ENCODE peak calls at places on chromosomes 11 and 22, in eight cellular contexts. One of them, this sample, is unnamed.

GRCh38 chr11:106956887-106957505 is 61.3 kb downstream of the GUCY1A2 start:
- DNase-seq in MCF 10A: no peak
- DNase-seq in AG04450: no peak
- DNase-seq in Caki2: no peak
- DNase-seq in HuH-7.5: no peak
- DNase-seq in epithelial cell of proximal tubule: no peak
- DNase-seq in head of caudate nucleus: no peak
- DNase-seq in astrocyte of the spinal cord: no peak
- DNase-seq in this sample: no peak

GRCh38 chr11:64711138-64711943 is 11.7 kb downstream of the NRXN2 start:
- DNase-seq in Caki2: no peak
- DNase-seq in head of caudate nucleus: no peak
- DNase-seq in HuH-7.5: no peak
- DNase-seq in AG04450: no peak
- DNase-seq in MCF 10A: no peak
- DNase-seq in astrocyte of the spinal cord: no peak
- DNase-seq in epithelial cell of proximal tubule: no peak
- DNase-seq in this sample: no peak

GRCh38 chr22:33513388-33514336 is 406.6 kb downstream of the LARGE1 start:
- DNase-seq in AG04450: no peak
- DNase-seq in head of caudate nucleus: no peak
- DNase-seq in HuH-7.5: no peak
- DNase-seq in Caki2: no peak
- DNase-seq in astrocyte of the spinal cord: no peak
- DNase-seq in MCF 10A: no peak
- DNase-seq in epithelial cell of proximal tubule: no peak
- DNase-seq in this sample: peak; percentile 2

GRCh38 chr11:79160786-79161403 is 279.9 kb downstream of the TENM4 start:
- DNase-seq in HuH-7.5: no peak
- DNase-seq in Caki2: peak; percentile 1
- DNase-seq in MCF 10A: peak; percentile 63
- DNase-seq in AG04450: no peak
- DNase-seq in head of caudate nucleus: peak; percentile 8
- DNase-seq in astrocyte of the spinal cord: peak; percentile 23
- DNase-seq in epithelial cell of proximal tubule: no peak
- DNase-seq in this sample: no peak

GRCh38 chr11:86580535-86580934 is 91.9 kb downstream of the ME3 start:
- DNase-seq in astrocyte of the spinal cord: no peak
- DNase-seq in epithelial cell of proximal tubule: no peak
- DNase-seq in MCF 10A: no peak
- DNase-seq in AG04450: no peak
- DNase-seq in Caki2: no peak
- DNase-seq in head of caudate nucleus: no peak
- DNase-seq in HuH-7.5: no peak
- DNase-seq in this sample: no peak

GRCh38 chr22:28208797-28209196 is 289.7 kb upstream of the PITPNB start:
- DNase-seq in Caki2: no peak
- DNase-seq in epithelial cell of proximal tubule: no peak
- DNase-seq in HuH-7.5: no peak
- DNase-seq in AG04450: no peak
- DNase-seq in MCF 10A: no peak
- DNase-seq in astrocyte of the spinal cord: no peak
- DNase-seq in head of caudate nucleus: no peak
- DNase-seq in this sample: no peak

GRCh38 chr11:8192896-8193209 is 24.0 kb upstream of the RIC3 start:
- DNase-seq in MCF 10A: no peak
- DNase-seq in HuH-7.5: no peak
- DNase-seq in Caki2: no peak
- DNase-seq in head of caudate nucleus: no peak
- DNase-seq in epithelial cell of proximal tubule: no peak
- DNase-seq in astrocyte of the spinal cord: no peak
- DNase-seq in AG04450: no peak
- DNase-seq in this sample: no peak

GRCh38 chr11:101264303-101264702 is 134.7 kb upstream of the PGR start:
- DNase-seq in AG04450: no peak
- DNase-seq in Caki2: no peak
- DNase-seq in MCF 10A: no peak
- DNase-seq in head of caudate nucleus: no peak
- DNase-seq in HuH-7.5: no peak
- DNase-seq in epithelial cell of proximal tubule: no peak
- DNase-seq in astrocyte of the spinal cord: no peak
- DNase-seq in this sample: no peak

GRCh38 chr11:75292943-75293342 is 52.4 kb downstream of the TPBGL start:
- DNase-seq in astrocyte of the spinal cord: no peak
- DNase-seq in MCF 10A: no peak
- DNase-seq in AG04450: no peak
- DNase-seq in HuH-7.5: no peak
- DNase-seq in epithelial cell of proximal tubule: no peak
- DNase-seq in Caki2: no peak
- DNase-seq in head of caudate nucleus: no peak
- DNase-seq in this sample: no peak

GRCh38 chr22:37777122-37777687 is 30.5 kb upstream of the GCAT start:
- DNase-seq in astrocyte of the spinal cord: peak; percentile 90
- DNase-seq in head of caudate nucleus: no peak
- DNase-seq in Caki2: peak; percentile 99
- DNase-seq in epithelial cell of proximal tubule: peak; percentile 68
- DNase-seq in MCF 10A: peak; percentile 97
- DNase-seq in AG04450: peak; percentile 55
- DNase-seq in HuH-7.5: no peak
- DNase-seq in this sample: peak; percentile 64

GRCh38 chr22:48959496-48959895 is 868.2 kb downstream of the BRD1 start:
- DNase-seq in Caki2: no peak
- DNase-seq in epithelial cell of proximal tubule: no peak
- DNase-seq in AG04450: no peak
- DNase-seq in astrocyte of the spinal cord: no peak
- DNase-seq in MCF 10A: no peak
- DNase-seq in head of caudate nucleus: no peak
- DNase-seq in HuH-7.5: no peak
- DNase-seq in this sample: no peak

GRCh38 chr22:32649515-32650200 is 151.8 kb upstream of the TIMP3 start:
- DNase-seq in AG04450: no peak
- DNase-seq in head of caudate nucleus: no peak
- DNase-seq in MCF 10A: no peak
- DNase-seq in epithelial cell of proximal tubule: no peak
- DNase-seq in HuH-7.5: no peak
- DNase-seq in Caki2: no peak
- DNase-seq in astrocyte of the spinal cord: peak; percentile 76
- DNase-seq in this sample: no peak

GRCh38 chr22:48545976-48546375 is 1281.7 kb downstream of the BRD1 start:
- DNase-seq in HuH-7.5: no peak
- DNase-seq in Caki2: no peak
- DNase-seq in astrocyte of the spinal cord: no peak
- DNase-seq in head of caudate nucleus: no peak
- DNase-seq in epithelial cell of proximal tubule: no peak
- DNase-seq in AG04450: no peak
- DNase-seq in MCF 10A: no peak
- DNase-seq in this sample: no peak

GRCh38 chr11:61417670-61418069 is 12.1 kb downstream of the CPSF7 start:
- DNase-seq in Caki2: peak; percentile 25
- DNase-seq in MCF 10A: no peak
- DNase-seq in head of caudate nucleus: no peak
- DNase-seq in epithelial cell of proximal tubule: no peak
- DNase-seq in AG04450: no peak
- DNase-seq in astrocyte of the spinal cord: no peak
- DNase-seq in HuH-7.5: no peak
- DNase-seq in this sample: peak; percentile 69

This sample was measured in fibroblast of gingiva.